ENCODE peak calls at places on chromosomes 7 and 10, in ten cellular contexts. One of them, this sample, is unnamed.

GRCh38 chr10:132471484-132471883 is 66.1 kb upstream of the INPP5A start:
- DNase-seq in RWPE1: no peak
- DNase-seq in epithelial cell of esophagus: no peak
- DNase-seq in hepatocyte: no peak
- DNase-seq in dorsolateral prefrontal cortex: peak; percentile 10
- DNase-seq in brain microvascular endothelial cell: no peak
- DNase-seq in Calu3: no peak
- DNase-seq in spleen: peak; percentile 56
- DNase-seq in GM13976: no peak
- DNase-seq in uterus: no peak
- DNase-seq in this sample: no peak

GRCh38 chr7:44184221-44184873 is 4.9 kb downstream of the GCK start:
- DNase-seq in epithelial cell of esophagus: peak; percentile 95
- DNase-seq in uterus: no peak
- DNase-seq in dorsolateral prefrontal cortex: no peak
- DNase-seq in RWPE1: peak; percentile 95
- DNase-seq in GM13976: no peak
- DNase-seq in hepatocyte: peak; percentile 74
- DNase-seq in spleen: no peak
- DNase-seq in brain microvascular endothelial cell: peak; percentile 85
- DNase-seq in Calu3: peak; percentile 64
- DNase-seq in this sample: no peak

GRCh38 chr7:140008755-140009610 is 53.8 kb downstream of the PARP12 start:
- DNase-seq in RWPE1: no peak
- DNase-seq in GM13976: no peak
- DNase-seq in uterus: no peak
- DNase-seq in epithelial cell of esophagus: no peak
- DNase-seq in dorsolateral prefrontal cortex: peak; percentile 17
- DNase-seq in hepatocyte: no peak
- DNase-seq in spleen: peak; percentile 43
- DNase-seq in brain microvascular endothelial cell: no peak
- DNase-seq in Calu3: no peak
- DNase-seq in this sample: no peak

GRCh38 chr10:26840938-26841732 is 19.6 kb downstream of the ABI1 start:
- DNase-seq in RWPE1: no peak
- DNase-seq in brain microvascular endothelial cell: no peak
- DNase-seq in GM13976: no peak
- DNase-seq in spleen: no peak
- DNase-seq in dorsolateral prefrontal cortex: no peak
- DNase-seq in hepatocyte: no peak
- DNase-seq in uterus: no peak
- DNase-seq in epithelial cell of esophagus: no peak
- DNase-seq in Calu3: no peak
- DNase-seq in this sample: no peak

GRCh38 chr7:89988070-89988469 is 166.2 kb upstream of the STEAP1 start:
- DNase-seq in spleen: no peak
- DNase-seq in dorsolateral prefrontal cortex: no peak
- DNase-seq in GM13976: no peak
- DNase-seq in epithelial cell of esophagus: peak; percentile 57
- DNase-seq in uterus: no peak
- DNase-seq in Calu3: no peak
- DNase-seq in brain microvascular endothelial cell: no peak
- DNase-seq in RWPE1: peak; percentile 1
- DNase-seq in hepatocyte: no peak
- DNase-seq in this sample: no peak

GRCh38 chr10:35940067-35940989 is 298.2 kb upstream of the FZD8 start:
- DNase-seq in uterus: no peak
- DNase-seq in GM13976: no peak
- DNase-seq in hepatocyte: peak; percentile 43
- DNase-seq in Calu3: no peak
- DNase-seq in epithelial cell of esophagus: no peak
- DNase-seq in RWPE1: no peak
- DNase-seq in spleen: no peak
- DNase-seq in brain microvascular endothelial cell: no peak
- DNase-seq in dorsolateral prefrontal cortex: no peak
- DNase-seq in this sample: no peak

GRCh38 chr10:8325015-8325414 is 270.5 kb downstream of the GATA3 start:
- DNase-seq in epithelial cell of esophagus: no peak
- DNase-seq in GM13976: no peak
- DNase-seq in RWPE1: no peak
- DNase-seq in dorsolateral prefrontal cortex: no peak
- DNase-seq in spleen: no peak
- DNase-seq in brain microvascular endothelial cell: no peak
- DNase-seq in Calu3: no peak
- DNase-seq in hepatocyte: no peak
- DNase-seq in uterus: no peak
- DNase-seq in this sample: no peak

GRCh38 chr7:155840262-155840885 is 28.1 kb upstream of the SHH start:
- DNase-seq in hepatocyte: no peak
- DNase-seq in brain microvascular endothelial cell: no peak
- DNase-seq in uterus: no peak
- DNase-seq in GM13976: no peak
- DNase-seq in spleen: no peak
- DNase-seq in epithelial cell of esophagus: no peak
- DNase-seq in Calu3: no peak
- DNase-seq in dorsolateral prefrontal cortex: no peak
- DNase-seq in RWPE1: no peak
- DNase-seq in this sample: no peak

DNA sequence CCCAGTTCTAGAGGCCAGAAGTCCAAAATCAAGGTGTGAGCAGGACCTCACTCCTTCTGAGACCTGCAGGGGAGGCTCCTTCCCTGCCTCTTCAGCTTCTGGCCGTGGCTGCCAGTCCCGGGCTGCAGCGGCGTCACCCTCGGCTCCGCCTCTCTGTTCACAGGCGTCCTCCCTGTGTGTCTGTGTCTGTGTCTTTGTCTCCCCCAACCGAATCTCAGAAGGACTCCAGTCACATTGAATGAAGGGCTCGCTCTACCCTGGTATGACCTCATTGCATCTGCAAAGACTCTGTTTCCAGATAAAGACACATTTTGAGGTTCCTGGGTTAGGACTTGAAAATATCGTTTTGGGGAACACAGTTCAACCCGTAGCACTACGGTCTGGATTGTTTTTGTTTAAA is 33.1 kb upstream of the GALNT11 start:
- DNase-seq in hepatocyte: peak; percentile 67
- DNase-seq in GM13976: peak; percentile 65
- DNase-seq in Calu3: peak; percentile 70
- DNase-seq in uterus: peak; percentile 18
- DNase-seq in epithelial cell of esophagus: peak; percentile 56
- DNase-seq in dorsolateral prefrontal cortex: peak; percentile 53
- DNase-seq in brain microvascular endothelial cell: peak; percentile 15
- DNase-seq in RWPE1: peak; percentile 21
- DNase-seq in spleen: peak; percentile 84
- DNase-seq in this sample: no peak
- TF ChIP-seq CTCF in hepatocyte: peak; percentile 42
- TF ChIP-seq CTCF in GM13976: no peak
- TF ChIP-seq CTCF in Calu3: no peak
- TF ChIP-seq CTCF in uterus: no peak
- TF ChIP-seq CTCF in epithelial cell of esophagus: peak; percentile 57
- TF ChIP-seq CTCF in dorsolateral prefrontal cortex: no peak
- TF ChIP-seq CTCF in brain microvascular endothelial cell: no peak
- TF ChIP-seq CTCF in RWPE1: peak; percentile 44
- TF ChIP-seq CTCF in spleen: no peak
- TF ChIP-seq CTCF in this sample: peak; percentile 7

GRCh38 chr10:123240776-123241175 is 86.6 kb downstream of the BUB3 start:
- DNase-seq in hepatocyte: no peak
- DNase-seq in spleen: no peak
- DNase-seq in RWPE1: no peak
- DNase-seq in epithelial cell of esophagus: no peak
- DNase-seq in uterus: no peak
- DNase-seq in dorsolateral prefrontal cortex: no peak
- DNase-seq in GM13976: no peak
- DNase-seq in brain microvascular endothelial cell: no peak
- DNase-seq in Calu3: no peak
- DNase-seq in this sample: no peak

GRCh38 chr10:123241391-123242141 is 87.4 kb downstream of the BUB3 start:
- DNase-seq in hepatocyte: no peak
- DNase-seq in GM13976: peak; percentile 30
- DNase-seq in dorsolateral prefrontal cortex: no peak
- DNase-seq in epithelial cell of esophagus: no peak
- DNase-seq in RWPE1: no peak
- DNase-seq in uterus: no peak
- DNase-seq in brain microvascular endothelial cell: no peak
- DNase-seq in spleen: no peak
- DNase-seq in Calu3: no peak
- DNase-seq in this sample: no peak

GRCh38 chr10:123249894-123250293 is 95.7 kb downstream of the BUB3 start:
- DNase-seq in spleen: no peak
- DNase-seq in GM13976: no peak
- DNase-seq in brain microvascular endothelial cell: no peak
- DNase-seq in RWPE1: no peak
- DNase-seq in hepatocyte: no peak
- DNase-seq in epithelial cell of esophagus: no peak
- DNase-seq in dorsolateral prefrontal cortex: no peak
- DNase-seq in Calu3: no peak
- DNase-seq in uterus: no peak
- DNase-seq in this sample: no peak

GRCh38 chr10:123240250-123240649 is 86.0 kb downstream of the BUB3 start:
- DNase-seq in dorsolateral prefrontal cortex: no peak
- DNase-seq in epithelial cell of esophagus: no peak
- DNase-seq in hepatocyte: no peak
- DNase-seq in GM13976: no peak
- DNase-seq in spleen: no peak
- DNase-seq in uterus: no peak
- DNase-seq in RWPE1: no peak
- DNase-seq in Calu3: no peak
- DNase-seq in brain microvascular endothelial cell: no peak
- DNase-seq in this sample: no peak

DNA sequence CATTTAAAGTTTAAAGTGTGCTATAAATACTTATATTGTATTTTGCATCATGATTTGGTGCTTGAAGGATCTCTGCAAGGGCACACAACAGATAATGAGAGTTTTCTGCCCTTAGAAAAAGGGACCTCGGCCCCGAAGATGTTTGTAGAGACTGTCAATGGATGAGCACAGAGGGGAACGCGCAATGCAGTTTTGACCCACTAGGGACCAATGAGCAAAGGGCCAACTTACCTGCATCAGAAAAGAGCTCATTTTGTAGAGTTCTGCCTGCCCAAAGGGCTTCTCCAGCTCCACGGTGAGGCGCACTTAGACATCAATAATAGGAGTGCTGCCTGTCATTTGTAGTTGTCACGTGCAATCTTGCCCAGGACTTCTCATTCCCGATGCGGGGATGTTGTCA is 91.1 kb downstream of the BUB3 start:
- DNase-seq in uterus: no peak
- DNase-seq in spleen: no peak
- DNase-seq in brain microvascular endothelial cell: no peak
- DNase-seq in Calu3: no peak
- DNase-seq in RWPE1: no peak
- DNase-seq in epithelial cell of esophagus: no peak
- DNase-seq in GM13976: no peak
- DNase-seq in hepatocyte: no peak
- DNase-seq in dorsolateral prefrontal cortex: no peak
- DNase-seq in this sample: no peak
- TF ChIP-seq CTCF in uterus: no peak
- TF ChIP-seq CTCF in spleen: no peak
- TF ChIP-seq CTCF in brain microvascular endothelial cell: no peak
- TF ChIP-seq CTCF in Calu3: no peak
- TF ChIP-seq CTCF in RWPE1: no peak
- TF ChIP-seq CTCF in epithelial cell of esophagus: no peak
- TF ChIP-seq CTCF in GM13976: no peak
- TF ChIP-seq CTCF in hepatocyte: no peak
- TF ChIP-seq CTCF in dorsolateral prefrontal cortex: no peak
- TF ChIP-seq CTCF in this sample: no peak

GRCh38 chr7:22476822-22477221 is 23.2 kb downstream of the STEAP1B start:
- DNase-seq in GM13976: no peak
- DNase-seq in uterus: no peak
- DNase-seq in Calu3: no peak
- DNase-seq in dorsolateral prefrontal cortex: no peak
- DNase-seq in hepatocyte: no peak
- DNase-seq in brain microvascular endothelial cell: no peak
- DNase-seq in epithelial cell of esophagus: no peak
- DNase-seq in RWPE1: no peak
- DNase-seq in spleen: no peak
- DNase-seq in this sample: no peak

GRCh38 chr7:22474645-22475044 is 25.3 kb downstream of the STEAP1B start:
- DNase-seq in GM13976: no peak
- DNase-seq in brain microvascular endothelial cell: no peak
- DNase-seq in epithelial cell of esophagus: no peak
- DNase-seq in dorsolateral prefrontal cortex: no peak
- DNase-seq in uterus: no peak
- DNase-seq in RWPE1: no peak
- DNase-seq in hepatocyte: no peak
- DNase-seq in spleen: no peak
- DNase-seq in Calu3: no peak
- DNase-seq in this sample: no peak

GRCh38 chr7:22480523-22481075 is 19.4 kb downstream of the STEAP1B start:
- DNase-seq in GM13976: no peak
- DNase-seq in dorsolateral prefrontal cortex: no peak
- DNase-seq in hepatocyte: no peak
- DNase-seq in epithelial cell of esophagus: no peak
- DNase-seq in uterus: no peak
- DNase-seq in spleen: no peak
- DNase-seq in brain microvascular endothelial cell: no peak
- DNase-seq in Calu3: no peak
- DNase-seq in RWPE1: no peak
- DNase-seq in this sample: no peak

GRCh38 chr7:22477876-22478450 is 22.0 kb downstream of the STEAP1B start:
- DNase-seq in uterus: no peak
- DNase-seq in Calu3: no peak
- DNase-seq in hepatocyte: no peak
- DNase-seq in GM13976: no peak
- DNase-seq in RWPE1: no peak
- DNase-seq in dorsolateral prefrontal cortex: no peak
- DNase-seq in brain microvascular endothelial cell: no peak
- DNase-seq in epithelial cell of esophagus: no peak
- DNase-seq in spleen: no peak
- DNase-seq in this sample: no peak

GRCh38 chr7:22477262-22477661 is 22.7 kb downstream of the STEAP1B start:
- DNase-seq in GM13976: no peak
- DNase-seq in Calu3: no peak
- DNase-seq in dorsolateral prefrontal cortex: no peak
- DNase-seq in brain microvascular endothelial cell: no peak
- DNase-seq in uterus: no peak
- DNase-seq in RWPE1: no peak
- DNase-seq in spleen: no peak
- DNase-seq in hepatocyte: no peak
- DNase-seq in epithelial cell of esophagus: no peak
- DNase-seq in this sample: no peak
- TF ChIP-seq CTCF in GM13976: no peak
- TF ChIP-seq CTCF in Calu3: no peak
- TF ChIP-seq CTCF in dorsolateral prefrontal cortex: no peak
- TF ChIP-seq CTCF in brain microvascular endothelial cell: no peak
- TF ChIP-seq CTCF in uterus: no peak
- TF ChIP-seq CTCF in RWPE1: no peak
- TF ChIP-seq CTCF in spleen: no peak
- TF ChIP-seq CTCF in hepatocyte: no peak
- TF ChIP-seq CTCF in epithelial cell of esophagus: no peak
- TF ChIP-seq CTCF in this sample: no peak

DNA sequence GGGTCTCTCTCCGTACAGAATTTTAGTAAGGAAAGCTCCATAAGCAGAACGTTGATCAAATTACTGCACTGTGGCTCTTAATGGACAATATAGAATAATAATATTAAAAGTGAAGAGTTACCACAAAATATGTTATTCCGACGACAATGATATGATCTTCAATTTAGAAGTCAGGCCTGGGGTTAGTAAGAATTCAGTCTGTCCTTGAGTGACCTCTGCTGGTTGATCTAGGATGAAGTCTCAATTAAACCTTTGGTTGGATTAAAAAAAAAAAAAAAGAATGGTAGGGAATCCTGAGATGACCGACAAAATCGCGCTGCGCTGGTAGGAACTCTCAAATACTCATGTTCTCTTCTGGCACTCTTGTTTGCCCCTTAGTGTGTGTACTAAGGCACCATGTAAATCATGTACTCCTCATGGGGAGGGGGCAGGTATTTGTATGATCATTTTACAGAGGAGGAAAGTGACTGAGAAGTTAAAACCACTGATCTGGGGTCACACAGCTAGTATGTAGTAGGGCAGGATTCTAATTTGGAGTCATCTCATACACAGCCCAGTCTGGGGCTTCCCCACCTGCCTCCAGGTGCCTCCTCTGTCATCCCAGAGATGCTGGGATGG is 161.3 kb upstream of the NPVF start:
- DNase-seq in epithelial cell of esophagus: peak; percentile 50
- DNase-seq in spleen: no peak
- DNase-seq in Calu3: peak; percentile 54
- DNase-seq in hepatocyte: peak; percentile 69
- DNase-seq in GM13976: peak; percentile 20
- DNase-seq in dorsolateral prefrontal cortex: no peak
- DNase-seq in brain microvascular endothelial cell: peak; percentile 20
- DNase-seq in uterus: no peak
- DNase-seq in RWPE1: peak; percentile 47
- DNase-seq in this sample: no peak
- TF ChIP-seq CTCF in epithelial cell of esophagus: peak; percentile 41
- TF ChIP-seq CTCF in spleen: peak; percentile 18
- TF ChIP-seq CTCF in Calu3: peak; percentile 45
- TF ChIP-seq CTCF in hepatocyte: peak; percentile 65
- TF ChIP-seq CTCF in GM13976: peak; percentile 21
- TF ChIP-seq CTCF in dorsolateral prefrontal cortex: peak; percentile 76
- TF ChIP-seq CTCF in brain microvascular endothelial cell: peak; percentile 57
- TF ChIP-seq CTCF in uterus: peak; percentile 67
- TF ChIP-seq CTCF in RWPE1: peak; percentile 51
- TF ChIP-seq CTCF in this sample: peak; percentile 49

This sample was measured in D721Med.